ENCODE peak calls at places on chromosome 14, in nine cellular contexts. I, H, N, E, R, K, Q, Y and G are unnamed samples.
A peak's percentile ranks its signal among the peaks of the same experiment; 100 is the strongest.

GRCh38 chr14:29926228-29926627 is 1.4 kb downstream of the PRKD1 start:
- DNase-seq in I (no peak), H (no peak), N (no peak), E (no peak), R (no peak), K (no peak), Q (no peak), Y (no peak), G (no peak)

GRCh38 chr14:88879016-88879415 is 54.6 kb downstream of the TTC8 start:
- DNase-seq in I (no peak), H (peak; percentile 27), N (no peak), E (no peak), R (no peak), K (no peak), Q (no peak), Y (no peak), G (peak; percentile 5)

GRCh38 chr14:89615421-89615820 is 198.4 kb upstream of the FOXN3 start:
- DNase-seq in I (no peak), H (no peak), N (no peak), E (no peak), R (no peak), K (no peak), Q (no peak), Y (no peak), G (no peak)

GRCh38 chr14:59890676-59891075 is 20.1 kb upstream of the RTN1 start:
- DNase-seq in I (no peak), H (no peak), N (no peak), E (no peak), R (no peak), K (no peak), Q (no peak), Y (no peak), G (no peak)

GRCh38 chr14:60721331-60722162 is 2.6 kb downstream of the SIX4 start:
- DNase-seq in I (peak; percentile 31), H (peak; percentile 44), N (peak; percentile 39), E (peak; percentile 42), R (peak; percentile 54), K (peak; percentile 55), Q (peak; percentile 54), Y (no peak), G (peak; percentile 45)

GRCh38 chr14:58171090-58171489 is 19.1 kb upstream of the ARMH4 start:
- DNase-seq in I (peak; percentile 25), H (peak; percentile 93), N (peak; percentile 75), E (peak; percentile 43), R (peak; percentile 83), K (peak; percentile 78), Q (peak; percentile 99), Y (no peak), G (peak; percentile 60)

GRCh38 chr14:43687866-43688265 is 819.2 kb downstream of the FSCB start:
- DNase-seq in I (no peak), H (peak; percentile 19), N (no peak), E (no peak), R (no peak), K (no peak), Q (no peak), Y (no peak), G (peak; percentile 1)

GRCh38 chr14:104144453-104144790 is 6.0 kb downstream of the KIF26A start:
- DNase-seq in I (no peak), H (no peak), N (no peak), E (no peak), R (no peak), K (no peak), Q (peak; percentile 0), Y (no peak), G (no peak)

GRCh38 chr14:49975286-49975685 is 82.4 kb downstream of the ARF6 start:
- DNase-seq in I (no peak), H (peak; percentile 83), N (no peak), E (no peak), R (peak; percentile 93), K (no peak), Q (peak; percentile 52), Y (no peak), G (no peak)

GRCh38 chr14:101953151-101953550 is 11.2 kb upstream of the DYNC1H1 start:
- DNase-seq in I (no peak), H (no peak), N (no peak), E (no peak), R (no peak), K (no peak), Q (peak; percentile 49), Y (no peak), G (no peak)

GRCh38 chr14:92684801-92685560 is 63.4 kb downstream of the LGMN start:
- DNase-seq in I (no peak), H (no peak), N (no peak), E (no peak), R (no peak), K (no peak), Q (no peak), Y (no peak), G (no peak)

GRCh38 chr14:104967414-104968152 is 10.6 kb downstream of the AHNAK2 start:
- DNase-seq in I (no peak), H (peak; percentile 36), N (peak; percentile 64), E (peak; percentile 73), R (no peak), K (no peak), Q (no peak), Y (no peak), G (no peak)

GRCh38 chr14:71659165-71659564 is 273.1 kb upstream of the RGS6 start:
- DNase-seq in I (no peak), H (no peak), N (no peak), E (no peak), R (no peak), K (no peak), Q (no peak), Y (no peak), G (no peak)

GRCh38 chr14:35336171-35337073 is 44.2 kb downstream of the PSMA6 start:
- DNase-seq in I (peak; percentile 79), H (peak; percentile 98), N (peak; percentile 96), E (peak; percentile 98), R (no peak), K (peak; percentile 81), Q (peak; percentile 99), Y (peak; percentile 56), G (no peak)
- TF ChIP-seq POLR2A in I (peak; percentile 32), H (no peak), N (peak; percentile 56), E (peak; percentile 73), R (no peak), K (no peak), Q (peak; percentile 95), Y (no peak), G (no peak)

DNA sequence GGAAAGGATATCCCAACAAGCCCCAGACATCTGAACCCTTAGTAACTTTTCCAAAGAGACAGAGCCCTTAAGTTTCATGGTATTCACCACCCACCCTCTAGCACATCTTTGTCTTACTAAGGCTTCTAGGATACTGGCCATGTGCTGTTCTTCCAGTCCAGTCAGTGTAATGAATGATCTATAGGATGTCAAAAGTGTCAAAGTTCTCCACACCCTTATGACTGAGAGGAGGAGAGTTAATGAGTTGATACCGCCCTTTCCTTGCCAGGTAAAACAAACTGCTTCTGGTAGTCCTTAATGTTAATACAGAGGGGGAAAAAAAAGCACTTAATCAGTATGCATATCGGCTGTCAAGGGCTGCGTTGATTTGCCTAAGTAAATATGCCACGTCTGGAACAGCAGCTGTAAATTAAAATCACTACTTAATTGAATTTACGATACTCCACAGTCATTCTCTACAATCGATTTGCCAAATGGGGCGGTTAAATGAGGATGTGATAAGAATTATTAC is 416.1 kb downstream of the KCNH5 start:
- DNase-seq in I (no peak), H (no peak), N (no peak), E (no peak), R (no peak), K (no peak), Q (no peak), Y (no peak), G (no peak)
- TF ChIP-seq POLR2A in I (no peak), H (no peak), N (no peak), E (no peak), R (no peak), K (no peak), Q (no peak), Y (no peak), G (no peak)

DNA sequence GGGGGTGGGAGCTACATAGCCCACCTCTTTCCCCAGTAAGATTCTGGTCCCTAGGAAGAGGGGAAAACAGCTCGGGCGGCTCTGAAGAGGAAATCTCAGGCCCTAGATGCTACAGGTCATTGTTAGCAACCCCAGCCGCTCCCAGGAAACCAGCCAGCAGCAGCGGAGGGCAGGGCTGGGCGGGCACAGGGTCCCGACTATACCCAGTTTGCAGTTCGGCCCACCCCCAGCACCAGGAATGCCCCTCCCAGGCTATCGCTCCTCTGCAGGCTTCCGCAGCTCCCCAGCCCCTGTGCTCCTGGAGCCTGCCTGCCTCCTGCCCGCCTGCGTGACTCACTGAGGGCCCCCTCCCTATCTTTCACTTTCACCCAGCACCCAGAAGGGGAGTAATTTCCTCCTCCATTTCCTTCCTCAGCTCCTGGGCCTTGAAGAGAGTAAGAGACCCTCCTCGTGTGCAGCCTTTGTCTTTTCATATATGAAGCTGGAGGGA is 27.2 kb upstream of the PNMA1 start:
- DNase-seq in I (no peak), H (peak; percentile 61), N (peak; percentile 89), E (peak; percentile 66), R (no peak), K (no peak), Q (peak; percentile 87), Y (no peak), G (peak; percentile 93)
- TF ChIP-seq POLR2A in I (no peak), H (no peak), N (no peak), E (no peak), R (no peak), K (no peak), Q (no peak), Y (no peak), G (no peak)

DNA sequence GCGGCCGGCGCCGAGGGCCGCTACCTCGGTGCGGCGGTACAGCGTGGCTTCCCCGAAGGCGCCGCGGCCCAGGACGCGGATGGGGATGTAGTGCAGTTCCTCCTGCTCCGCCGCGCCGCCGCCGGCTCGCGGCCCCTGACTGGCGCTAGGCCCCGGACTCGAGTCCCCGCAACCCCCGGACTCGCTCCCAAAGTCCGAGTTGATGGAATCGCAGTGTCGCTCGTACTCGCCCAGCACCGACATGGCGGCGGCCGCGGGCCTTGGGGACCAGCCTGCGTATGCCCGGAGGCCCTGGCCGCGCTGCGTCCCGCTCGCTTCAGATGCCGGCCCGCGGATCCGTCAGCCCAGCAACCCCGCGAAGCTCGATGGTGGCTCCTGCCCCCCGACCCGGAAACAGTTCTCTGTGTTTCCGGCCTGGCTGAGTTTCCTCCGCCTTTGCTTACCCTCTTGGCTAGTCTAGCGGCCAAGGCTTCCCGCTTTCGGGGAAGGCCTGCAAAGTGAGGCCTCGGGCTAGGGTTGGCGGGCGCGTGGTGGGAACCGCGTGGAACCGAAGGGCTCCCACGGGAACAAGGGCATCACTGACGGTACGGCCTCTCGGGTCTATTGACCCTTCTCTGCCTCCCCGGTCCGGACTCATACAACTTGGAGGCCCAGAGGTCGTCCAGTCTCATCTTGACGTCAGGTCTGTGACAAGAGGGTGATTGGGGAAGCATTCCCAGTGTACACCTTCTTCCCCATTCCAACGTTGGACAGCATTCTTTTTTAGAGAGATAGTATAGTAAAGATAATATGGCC is at the start of gene NEK9:
- DNase-seq in I (peak; percentile 86), H (peak; percentile 91), N (peak; percentile 93), E (peak; percentile 90), R (peak; percentile 83), K (peak; percentile 88), Q (peak; percentile 87), Y (peak; percentile 55), G (peak; percentile 52)
- TF ChIP-seq POLR2A in I (peak; percentile 90), H (peak; percentile 79), N (peak; percentile 56), E (peak; percentile 40), R (peak; percentile 67), K (peak; percentile 53), Q (peak; percentile 71), Y (no peak), G (peak; percentile 65)